ENCODE peak calls at places on chromosomes 13 and 19, in four cellular contexts. One of them, this sample, is unnamed.

GRCh38 chr13:31725841-31726240 is 13.5 kb upstream of the RXFP2 start:
- DNase-seq in fibroblast of pulmonary artery: no peak
- DNase-seq in colonic mucosa: no peak
- DNase-seq in thoracic aorta: no peak
- DNase-seq in this sample: no peak

GRCh38 chr19:3575260-3575741 is 2.6 kb downstream of the HMG20B start:
- DNase-seq in fibroblast of pulmonary artery: peak; percentile 39
- DNase-seq in colonic mucosa: peak; percentile 28
- DNase-seq in thoracic aorta: no peak
- DNase-seq in this sample: peak; percentile 51

GRCh38 chr19:6056801-6057650 is 53.3 kb downstream of the RFX2 start:
- DNase-seq in fibroblast of pulmonary artery: peak; percentile 97
- DNase-seq in colonic mucosa: peak; percentile 65
- DNase-seq in thoracic aorta: peak; percentile 84
- DNase-seq in this sample: no peak

GRCh38 chr13:34152409-34152808 is 334.5 kb downstream of the RFC3 start:
- DNase-seq in fibroblast of pulmonary artery: peak; percentile 10
- DNase-seq in colonic mucosa: peak; percentile 31
- DNase-seq in thoracic aorta: no peak
- DNase-seq in this sample: no peak

GRCh38 chr19:35046461-35046860 is 4.9 kb downstream of the HPN start:
- DNase-seq in fibroblast of pulmonary artery: no peak
- DNase-seq in colonic mucosa: no peak
- DNase-seq in thoracic aorta: no peak
- DNase-seq in this sample: no peak

GRCh38 chr19:46859637-46860124 is 1.1 kb upstream of the ARHGAP35 start:
- DNase-seq in fibroblast of pulmonary artery: no peak
- DNase-seq in colonic mucosa: peak; percentile 77
- DNase-seq in thoracic aorta: no peak
- DNase-seq in this sample: no peak

GRCh38 chr13:31166591-31166990 is 4.9 kb upstream of the HSPH1 start:
- DNase-seq in fibroblast of pulmonary artery: no peak
- DNase-seq in colonic mucosa: no peak
- DNase-seq in thoracic aorta: no peak
- DNase-seq in this sample: no peak

GRCh38 chr13:26605845-26606244 is 48.4 kb downstream of the WASF3 start:
- DNase-seq in fibroblast of pulmonary artery: no peak
- DNase-seq in colonic mucosa: no peak
- DNase-seq in thoracic aorta: no peak
- DNase-seq in this sample: no peak

GRCh38 chr19:1491114-1491848 is at the start of gene REEP6:
- DNase-seq in fibroblast of pulmonary artery: no peak
- DNase-seq in colonic mucosa: no peak
- DNase-seq in thoracic aorta: no peak
- DNase-seq in this sample: no peak

GRCh38 chr13:111900390-111901180 is 166.4 kb upstream of the SOX1 start:
- DNase-seq in fibroblast of pulmonary artery: no peak
- DNase-seq in colonic mucosa: no peak
- DNase-seq in thoracic aorta: no peak
- DNase-seq in this sample: no peak

GRCh38 chr13:62300021-62300420 is 884.4 kb upstream of the PCDH20 start:
- DNase-seq in fibroblast of pulmonary artery: no peak
- DNase-seq in colonic mucosa: no peak
- DNase-seq in thoracic aorta: no peak
- DNase-seq in this sample: no peak

GRCh38 chr13:78659450-78660110 is 625 bp upstream of the OBI1 start:
- DNase-seq in fibroblast of pulmonary artery: no peak
- DNase-seq in colonic mucosa: no peak
- DNase-seq in thoracic aorta: no peak
- DNase-seq in this sample: no peak

GRCh38 chr19:19627716-19628498 is at the start of gene LPAR2:
- DNase-seq in fibroblast of pulmonary artery: no peak
- DNase-seq in colonic mucosa: peak; percentile 76
- DNase-seq in thoracic aorta: no peak
- DNase-seq in this sample: peak; percentile 79

GRCh38 chr13:87671031-87671823 is at the start of gene SLITRK5:
- DNase-seq in fibroblast of pulmonary artery: peak; percentile 53
- DNase-seq in colonic mucosa: peak; percentile 73
- DNase-seq in thoracic aorta: no peak
- DNase-seq in this sample: peak; percentile 73

GRCh38 chr19:40530091-40530901 is 46.4 kb upstream of the SHKBP1 start:
- DNase-seq in fibroblast of pulmonary artery: no peak
- DNase-seq in colonic mucosa: peak; percentile 28
- DNase-seq in thoracic aorta: no peak
- DNase-seq in this sample: peak; percentile 21

GRCh38 chr13:23160241-23161175 is 20.3 kb upstream of the SGCG start:
- DNase-seq in fibroblast of pulmonary artery: no peak
- DNase-seq in colonic mucosa: no peak
- DNase-seq in thoracic aorta: no peak
- DNase-seq in this sample: no peak

GRCh38 chr19:39444598-39445257 is 654 bp upstream of the SUPT5H start:
- DNase-seq in fibroblast of pulmonary artery: no peak
- DNase-seq in colonic mucosa: peak; percentile 25
- DNase-seq in thoracic aorta: no peak
- DNase-seq in this sample: no peak

GRCh38 chr19:22610121-22610520 is 24.0 kb upstream of the ZNF492 start:
- DNase-seq in fibroblast of pulmonary artery: no peak
- DNase-seq in colonic mucosa: no peak
- DNase-seq in thoracic aorta: no peak
- DNase-seq in this sample: no peak

GRCh38 chr13:59519776-59520175 is 644.0 kb downstream of the DIAPH3 start:
- DNase-seq in fibroblast of pulmonary artery: no peak
- DNase-seq in colonic mucosa: no peak
- DNase-seq in thoracic aorta: no peak
- DNase-seq in this sample: no peak

GRCh38 chr13:31172535-31172934 is 10.8 kb upstream of the HSPH1 start:
- DNase-seq in fibroblast of pulmonary artery: peak; percentile 97
- DNase-seq in colonic mucosa: no peak
- DNase-seq in thoracic aorta: no peak
- DNase-seq in this sample: no peak

GRCh38 chr13:20550799-20551198 is 16.2 kb upstream of the IFT88 start:
- DNase-seq in fibroblast of pulmonary artery: no peak
- DNase-seq in colonic mucosa: no peak
- DNase-seq in thoracic aorta: no peak
- DNase-seq in this sample: no peak
- TF ChIP-seq CTCF in fibroblast of pulmonary artery: no peak
- TF ChIP-seq CTCF in colonic mucosa: no peak
- TF ChIP-seq CTCF in thoracic aorta: no peak
- TF ChIP-seq CTCF in this sample: no peak

GRCh38 chr19:48362716-48363499 is 832 bp downstream of the TMEM143 start:
- DNase-seq in fibroblast of pulmonary artery: peak; percentile 94
- DNase-seq in colonic mucosa: peak; percentile 95
- DNase-seq in thoracic aorta: peak; percentile 81
- DNase-seq in this sample: peak; percentile 93
- TF ChIP-seq CTCF in fibroblast of pulmonary artery: no peak
- TF ChIP-seq CTCF in colonic mucosa: no peak
- TF ChIP-seq CTCF in thoracic aorta: no peak
- TF ChIP-seq CTCF in this sample: no peak

GRCh38 chr19:29505034-29505824 is 20.6 kb upstream of the VSTM2B start:
- DNase-seq in fibroblast of pulmonary artery: no peak
- DNase-seq in colonic mucosa: no peak
- DNase-seq in thoracic aorta: no peak
- DNase-seq in this sample: no peak

GRCh38 chr19:29508181-29508580 is 17.6 kb upstream of the VSTM2B start:
- DNase-seq in fibroblast of pulmonary artery: no peak
- DNase-seq in colonic mucosa: no peak
- DNase-seq in thoracic aorta: no peak
- DNase-seq in this sample: no peak

GRCh38 chr19:29509456-29509855 is 16.3 kb upstream of the VSTM2B start:
- DNase-seq in fibroblast of pulmonary artery: no peak
- DNase-seq in colonic mucosa: no peak
- DNase-seq in thoracic aorta: no peak
- DNase-seq in this sample: no peak

GRCh38 chr19:29506619-29506911 is 19.2 kb upstream of the VSTM2B start:
- DNase-seq in fibroblast of pulmonary artery: no peak
- DNase-seq in colonic mucosa: no peak
- DNase-seq in thoracic aorta: no peak
- DNase-seq in this sample: no peak

GRCh38 chr19:29507081-29507860 is 18.5 kb upstream of the VSTM2B start:
- DNase-seq in fibroblast of pulmonary artery: no peak
- DNase-seq in colonic mucosa: no peak
- DNase-seq in thoracic aorta: no peak
- DNase-seq in this sample: no peak
- TF ChIP-seq CTCF in fibroblast of pulmonary artery: no peak
- TF ChIP-seq CTCF in colonic mucosa: no peak
- TF ChIP-seq CTCF in thoracic aorta: no peak
- TF ChIP-seq CTCF in this sample: no peak

GRCh38 chr19:57613941-57614743 is at the start of gene ZNF134:
- DNase-seq in fibroblast of pulmonary artery: peak; percentile 92
- DNase-seq in colonic mucosa: peak; percentile 93
- DNase-seq in thoracic aorta: peak; percentile 49
- DNase-seq in this sample: peak; percentile 95
- TF ChIP-seq CTCF in fibroblast of pulmonary artery: peak; percentile 8
- TF ChIP-seq CTCF in colonic mucosa: no peak
- TF ChIP-seq CTCF in thoracic aorta: no peak
- TF ChIP-seq CTCF in this sample: no peak

This sample was measured in activated CD8-positive, alpha-beta T cell treated with anti-CD3 and anti-CD28 coated beads for 36 hours.